ENCODE peak calls at places on chromosome 22, in nine cellular contexts. Y, F, G, W, M, Q, A, C and D are unnamed samples.
A peak's percentile ranks its signal among the peaks of the same experiment; 100 is the strongest.

GRCh38 chr22:30872282-30873041 is 96.1 kb downstream of the MORC2 start:
- DNase-seq in G (no peak), C (peak; percentile 1), Y (no peak), Q (peak; percentile 30), W (no peak), A (no peak), M (no peak), F (no peak), D (no peak)

GRCh38 chr22:27107824-27108223 is 450.4 kb downstream of the MIAT start:
- DNase-seq in W (peak; percentile 85), A (peak; percentile 97), G (peak; percentile 94), Q (no peak), Y (peak; percentile 53), C (peak; percentile 45), M (peak; percentile 73), F (no peak), D (peak; percentile 96)

GRCh38 chr22:33656808-33657628 is 263.3 kb downstream of the LARGE1 start:
- DNase-seq in M (peak; percentile 24), F (no peak), A (no peak), Q (no peak), G (no peak), C (no peak), Y (no peak), W (no peak), D (peak; percentile 38)

GRCh38 chr22:27663031-27663367 is 138.6 kb downstream of the MN1 start:
- DNase-seq in Q (no peak), G (no peak), W (no peak), Y (no peak), C (no peak), M (no peak), F (no peak), A (no peak), D (no peak)

GRCh38 chr22:43012390-43012789 is 2.6 kb downstream of the PACSIN2 start:
- DNase-seq in W (no peak), F (no peak), Y (no peak), A (no peak), Q (no peak), M (no peak), G (no peak), C (no peak), D (no peak)

GRCh38 chr22:33513388-33514336 is 406.6 kb downstream of the LARGE1 start:
- DNase-seq in G (no peak), M (no peak), W (peak; percentile 2), Q (no peak), F (no peak), C (no peak), A (peak; percentile 33), Y (no peak), D (peak; percentile 80)

GRCh38 chr22:47654922-47655451 is 892.5 kb downstream of the TBC1D22A start:
- DNase-seq in W (no peak), Y (no peak), M (no peak), F (no peak), A (no peak), Q (no peak), C (no peak), G (no peak), D (no peak)

GRCh38 chr22:47433627-47434026 is 671.2 kb downstream of the TBC1D22A start:
- DNase-seq in G (no peak), C (no peak), F (no peak), Q (no peak), Y (no peak), A (no peak), M (no peak), W (no peak), D (no peak)

GRCh38 chr22:36352775-36353507 is 34.8 kb downstream of the MYH9 start:
- DNase-seq in W (no peak), Y (no peak), Q (peak; percentile 55), M (peak; percentile 65), F (peak; percentile 67), A (peak; percentile 77), G (peak; percentile 71), C (no peak), D (no peak)

GRCh38 chr22:36348760-36349159 is 39.0 kb downstream of the MYH9 start:
- DNase-seq in Y (no peak), M (no peak), F (no peak), C (no peak), Q (no peak), W (no peak), G (no peak), A (no peak), D (no peak)

GRCh38 chr22:36349726-36350125 is 38.0 kb downstream of the MYH9 start:
- DNase-seq in F (no peak), C (no peak), G (no peak), Y (no peak), Q (no peak), W (no peak), M (no peak), A (no peak), D (no peak)

GRCh38 chr22:36351921-36352774 is 35.6 kb downstream of the MYH9 start:
- DNase-seq in F (no peak), G (peak; percentile 72), W (no peak), C (no peak), Q (peak; percentile 61), M (no peak), A (no peak), Y (no peak), D (no peak)

DNA sequence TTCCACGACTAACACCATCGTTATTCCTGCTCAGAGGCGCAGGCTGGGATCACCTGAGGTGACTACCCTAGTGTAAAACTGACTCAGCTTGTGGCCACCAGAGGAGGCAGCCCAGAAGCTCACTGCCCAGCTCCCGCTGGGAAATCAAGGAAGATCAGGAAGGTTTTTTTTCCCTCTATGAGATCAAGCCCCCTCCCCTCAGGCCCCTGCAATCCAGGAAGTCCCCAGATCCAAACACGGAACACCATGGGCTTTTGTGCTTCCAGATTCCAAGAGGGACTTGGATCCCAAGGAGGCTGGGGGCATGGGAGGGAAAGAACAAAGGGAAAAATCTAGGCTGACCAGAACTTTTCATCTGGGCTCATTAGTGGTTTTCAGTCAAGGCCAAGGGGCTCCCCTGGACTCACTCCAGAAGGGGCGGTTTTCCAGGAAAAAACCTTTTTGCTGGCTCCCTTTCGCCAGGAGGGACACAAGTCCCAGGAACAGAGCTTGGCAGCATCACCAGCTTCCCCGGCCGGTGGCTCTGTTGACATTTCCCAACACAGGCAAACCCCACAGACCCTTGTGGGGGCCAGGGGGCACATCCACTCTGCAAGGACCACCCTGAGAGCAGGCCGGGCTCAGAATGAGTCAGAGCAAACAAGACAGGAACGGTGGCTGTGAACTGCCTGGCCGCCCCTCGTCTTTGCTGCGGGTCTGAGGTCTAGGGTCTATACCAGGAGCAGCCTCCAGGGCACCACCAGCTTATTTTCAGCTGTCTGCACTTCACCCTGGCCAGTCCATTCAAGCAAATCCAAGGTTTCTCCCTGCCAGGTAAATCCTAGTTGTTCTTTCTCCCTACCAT is 36.8 kb downstream of the MYH9 start:
- DNase-seq in Q (no peak), W (no peak), G (peak; percentile 72), A (no peak), Y (peak; percentile 28), M (peak; percentile 76), F (no peak), C (no peak), D (no peak)
- TF ChIP-seq CTCF in Q (no peak), W (peak; percentile 10), G (peak; percentile 40), A (peak; percentile 46), Y (peak; percentile 23), M (no peak), F (no peak), C (no peak), D (no peak)

DNA sequence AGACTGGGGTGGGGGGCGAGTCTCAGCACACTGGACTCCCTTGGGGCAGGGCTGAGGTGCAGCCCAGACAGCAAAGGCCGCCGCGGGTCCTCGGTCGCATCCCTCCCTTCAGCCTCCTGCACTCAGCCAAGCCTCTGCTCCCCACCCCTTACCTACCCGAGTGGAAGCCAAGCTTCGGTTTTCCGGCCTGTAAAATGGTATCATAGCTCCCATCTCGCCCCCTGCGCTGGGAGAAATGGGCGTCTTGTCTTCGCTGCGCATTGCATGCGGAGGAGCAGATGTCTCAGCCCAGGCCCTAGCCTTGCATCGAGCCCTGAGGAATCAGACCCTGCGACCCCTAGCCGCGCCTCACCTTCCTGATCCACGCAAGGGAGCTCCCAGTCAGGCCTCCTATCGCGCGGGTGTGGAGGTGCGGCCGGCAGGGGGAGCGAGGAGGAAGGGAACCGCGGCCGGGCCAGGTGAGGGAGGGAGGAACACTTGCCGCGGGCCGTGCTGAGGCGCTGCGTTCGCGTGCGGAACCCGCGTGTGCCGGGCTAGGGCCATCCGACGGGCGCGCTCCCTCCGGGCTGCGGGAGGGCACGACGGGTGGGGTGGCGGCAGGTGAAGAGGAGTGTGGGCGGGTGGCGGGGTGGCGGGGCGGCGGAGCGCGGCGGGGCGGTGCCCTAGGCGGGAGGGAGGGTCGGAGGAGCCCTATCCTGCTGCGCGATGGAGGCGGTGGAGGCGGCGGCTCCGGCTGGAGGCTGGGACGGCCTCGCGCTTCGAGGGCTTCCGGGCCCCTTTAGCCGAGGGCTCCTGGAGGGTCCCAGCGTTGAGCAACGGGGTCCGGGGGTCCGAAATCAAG is 4.1 kb upstream of the TBX1 start:
- DNase-seq in C (peak; percentile 71), G (peak; percentile 48), Y (peak; percentile 32), A (no peak), W (no peak), M (no peak), Q (peak; percentile 79), F (peak; percentile 82), D (no peak)
- TF ChIP-seq CTCF in C (peak; percentile 45), G (peak; percentile 75), Y (no peak), A (peak; percentile 63), W (peak; percentile 40), M (no peak), Q (peak; percentile 49), F (peak; percentile 37), D (peak; percentile 38)

GRCh38 chr22:35548762-35549106 is 8.1 kb downstream of the RASD2 start:
- DNase-seq in M (no peak), W (no peak), G (no peak), A (no peak), C (no peak), Q (no peak), Y (no peak), F (no peak), D (no peak)

GRCh38 chr22:35549338-35549737 is 8.7 kb downstream of the RASD2 start:
- DNase-seq in C (no peak), Q (no peak), A (no peak), F (no peak), M (peak; percentile 74), W (no peak), G (no peak), Y (peak; percentile 38), D (no peak)

GRCh38 chr22:35544810-35545209 is 4.2 kb downstream of the RASD2 start:
- DNase-seq in Y (no peak), A (no peak), C (no peak), F (no peak), G (no peak), M (no peak), Q (no peak), W (no peak), D (no peak)

GRCh38 chr22:35546886-35547285 is 6.3 kb downstream of the RASD2 start:
- DNase-seq in Y (no peak), Q (no peak), F (no peak), A (no peak), C (no peak), M (no peak), W (no peak), G (no peak), D (no peak)

GRCh38 chr22:35547993-35548761 is 7.5 kb downstream of the RASD2 start:
- DNase-seq in C (no peak), Y (no peak), Q (no peak), F (no peak), M (no peak), A (no peak), G (no peak), W (no peak), D (no peak)
- TF ChIP-seq CTCF in C (no peak), Y (peak; percentile 34), Q (no peak), F (no peak), M (no peak), A (peak; percentile 57), G (no peak), W (no peak), D (peak; percentile 28)

GRCh38 chr22:49986325-49986724 is 25.8 kb downstream of the PIM3 start:
- DNase-seq in Q (no peak), A (no peak), C (no peak), F (no peak), M (no peak), Y (no peak), G (no peak), W (no peak), D (no peak)

GRCh38 chr22:49977578-49977977 is 17.0 kb downstream of the PIM3 start:
- DNase-seq in A (no peak), Q (peak; percentile 35), C (no peak), F (no peak), M (no peak), W (no peak), Y (no peak), G (no peak), D (no peak)

GRCh38 chr22:49979587-49980264 is 19.2 kb downstream of the PIM3 start:
- DNase-seq in G (no peak), F (no peak), A (peak; percentile 56), Q (peak; percentile 59), Y (peak; percentile 60), M (no peak), C (peak; percentile 53), W (no peak), D (peak; percentile 19)

GRCh38 chr22:49983148-49984042 is 22.8 kb downstream of the PIM3 start:
- DNase-seq in Y (no peak), M (peak; percentile 16), Q (peak; percentile 52), C (no peak), W (no peak), A (no peak), G (no peak), F (peak; percentile 65), D (no peak)
- TF ChIP-seq CTCF in Y (no peak), M (no peak), Q (peak; percentile 52), C (peak; percentile 42), W (peak; percentile 30), A (peak; percentile 35), G (no peak), F (peak; percentile 46), D (no peak)